ENCODE peak calls at places on chromosome 15, in nine cellular contexts. H is cardiac fibroblast; E is iPS-NIHi11; D is NCI-H526 treated with DMSO at 0.1 percent for 48 hours; X is ACHN; S is nucleus accumbens; O is stimulated activated CD8-positive, alpha-beta memory T cell treated with anti-CD3 and anti-CD28 coated beads, Interleukin-15, amount 100 ng/mL, for 4 hours; F is activated CD4-positive, CD25-positive, alpha-beta regulatory T cell; U is upper lobe of right lung. B is an unnamed sample.

GRCh38 chr15:72939855-72940631 is 112.2 kb upstream of the NEO1 start:
- DNase-seq in H (no peak), E (no peak), D (no peak), X (no peak), S (no peak), O (no peak), F (no peak), U (no peak), B (no peak)

GRCh38 chr15:51561271-51561670 is 61.3 kb downstream of the DMXL2 start:
- DNase-seq in H (no peak), E (peak; percentile 14), D (no peak), X (no peak), S (no peak), O (no peak), F (no peak), U (no peak), B (no peak)

GRCh38 chr15:60376677-60377095 is 21.1 kb downstream of the ANXA2 start:
- DNase-seq in H (no peak), E (no peak), D (no peak), X (no peak), S (no peak), O (no peak), F (no peak), U (no peak), B (no peak)

GRCh38 chr15:79474252-79474651 is 42.1 kb downstream of the MINAR1 start:
- DNase-seq in H (peak; percentile 14), E (no peak), D (no peak), X (no peak), S (no peak), O (no peak), F (no peak), U (no peak), B (peak; percentile 4)

GRCh38 chr15:79028411-79028964 is 62.1 kb downstream of the RASGRF1 start:
- DNase-seq in H (peak; percentile 41), E (peak; percentile 78), D (peak; percentile 4), X (peak; percentile 47), S (peak; percentile 20), O (no peak), F (no peak), U (no peak), B (peak; percentile 56)

GRCh38 chr15:57505056-57505713 is 86.5 kb upstream of the MYZAP start:
- DNase-seq in H (no peak), E (no peak), D (no peak), X (no peak), S (no peak), O (no peak), F (no peak), U (no peak), B (no peak)

GRCh38 chr15:74523982-74524381 is 17.0 kb upstream of the ARID3B start:
- DNase-seq in H (no peak), E (no peak), D (no peak), X (no peak), S (no peak), O (no peak), F (no peak), U (no peak), B (no peak)

GRCh38 chr15:51076898-51077564 is 17.7 kb downstream of the TNFAIP8L3 start:
- DNase-seq in H (peak; percentile 77), E (peak; percentile 35), D (no peak), X (no peak), S (no peak), O (no peak), F (no peak), U (peak; percentile 76), B (peak; percentile 89)

GRCh38 chr15:70955151-70955550 is 62.5 kb downstream of the LRRC49 start:
- DNase-seq in H (peak; percentile 25), E (no peak), D (no peak), X (no peak), S (no peak), O (no peak), F (no peak), U (no peak), B (peak; percentile 23)

GRCh38 chr15:24756101-24756500 is 80.5 kb downstream of the NPAP1 start:
- DNase-seq in H (no peak), E (no peak), D (no peak), X (no peak), S (no peak), O (no peak), F (no peak), U (no peak), B (no peak)

GRCh38 chr15:76337047-76337738 is 620 bp downstream of the ISL2 start:
- DNase-seq in H (no peak), E (no peak), D (peak; percentile 44), X (peak; percentile 47), S (no peak), O (no peak), F (no peak), U (no peak), B (no peak)

GRCh38 chr15:39574416-39574815 is 6.5 kb upstream of the THBS1 start:
- DNase-seq in H (peak; percentile 36), E (no peak), D (no peak), X (no peak), S (no peak), O (no peak), F (no peak), U (no peak), B (no peak)

GRCh38 chr15:64045774-64046346 is 425 bp downstream of the DAPK2 start:
- DNase-seq in H (no peak), E (peak; percentile 77), D (no peak), X (peak; percentile 1), S (peak; percentile 28), O (no peak), F (no peak), U (peak; percentile 74), B (no peak)

GRCh38 chr15:50119063-50119700 is at the start of gene ATP8B4:
- DNase-seq in H (no peak), E (peak; percentile 40), D (no peak), X (no peak), S (no peak), O (no peak), F (no peak), U (no peak), B (no peak)

GRCh38 chr15:92625297-92625980 is 30.1 kb downstream of the FAM174B start:
- DNase-seq in H (peak; percentile 67), E (no peak), D (no peak), X (no peak), S (no peak), O (no peak), F (no peak), U (no peak), B (peak; percentile 86)

GRCh38 chr15:98164573-98164972 is 204.1 kb downstream of the ARRDC4 start:
- DNase-seq in H (no peak), E (no peak), D (no peak), X (no peak), S (no peak), O (no peak), F (no peak), U (no peak), B (no peak)

B was measured in choroid plexus epithelial cell.